ENCODE peak calls at places on chromosomes 4 and X, in nine cellular contexts. G is PC-9, Y is right atrium auricular region, I is left ventricle myocardium inferior, C is mesendoderm, M is uterus, D is psoas muscle, J is MM.1S, W is right lobe of liver. B is an unnamed sample.

GRCh38 chrX:128698528-128698927 is 646.3 kb upstream of the ACTRT1 start:
- DNase-seq in G (no peak), Y (no peak), I (no peak), C (peak), M (no peak), D (no peak), J (no peak), W (no peak), B (no peak)

GRCh38 chr4:82797048-82797590 is 1.5 kb downstream of the SCD5 start:
- DNase-seq in G (peak), Y (peak), I (no peak), C (no peak), M (no peak), D (no peak), J (no peak), W (no peak), B (peak)

GRCh38 chr4:89284828-89285227 is 22.8 kb downstream of the GPRIN3 start:
- DNase-seq in G (no peak), Y (no peak), I (no peak), C (peak), M (no peak), D (no peak), J (no peak), W (no peak), B (no peak)

GRCh38 chr4:6910340-6910959 is 824 bp downstream of the TBC1D14 start:
- DNase-seq in G (no peak), Y (no peak), I (no peak), C (peak), M (no peak), D (no peak), J (no peak), W (peak), B (no peak)

GRCh38 chrX:1485033-1485432 is 32.3 kb upstream of the ASMTL start:
- DNase-seq in G (no peak), Y (no peak), I (no peak), C (no peak), M (no peak), D (no peak), J (no peak), W (no peak), B (no peak)

GRCh38 chrX:72308566-72309296 is 3.0 kb upstream of the CITED1 start:
- DNase-seq in G (peak), Y (no peak), I (peak), C (peak), M (peak), D (peak), J (peak), W (peak), B (peak)

GRCh38 chr4:95293014-95293413 is 255.8 kb downstream of the UNC5C start:
- DNase-seq in G (no peak), Y (no peak), I (no peak), C (no peak), M (no peak), D (no peak), J (peak), W (no peak), B (no peak)

GRCh38 chr4:3017504-3017903 is 54.1 kb downstream of the GRK4 start:
- DNase-seq in G (no peak), Y (no peak), I (no peak), C (no peak), M (no peak), D (no peak), J (no peak), W (no peak), B (no peak)

GRCh38 chr4:20109395-20109794 is 142.3 kb upstream of the SLIT2 start:
- DNase-seq in G (no peak), Y (no peak), I (no peak), C (no peak), M (no peak), D (no peak), J (no peak), W (no peak), B (no peak)

GRCh38 chr4:123093247-123093646 is 170.8 kb upstream of the NUDT6 start:
- DNase-seq in G (no peak), Y (no peak), I (no peak), C (peak), M (no peak), D (no peak), J (no peak), W (no peak), B (no peak)

GRCh38 chr4:172207258-172207657 is 394.1 kb downstream of the GALNTL6 start:
- DNase-seq in G (no peak), Y (no peak), I (no peak), C (no peak), M (no peak), D (no peak), J (no peak), W (no peak), B (no peak)

GRCh38 chr4:65834707-65835106 is 164.4 kb upstream of the EPHA5 start:
- DNase-seq in G (no peak), Y (no peak), I (no peak), C (no peak), M (no peak), D (no peak), J (no peak), W (no peak), B (no peak)
- H3K27ac ChIP-seq in G (no peak), Y (no peak), I (no peak), C (no peak), M (no peak), D (no peak), J (no peak), W (no peak), B (no peak)

GRCh38 chr4:150801833-150802232 is 213.3 kb downstream of the LRBA start:
- DNase-seq in G (no peak), Y (no peak), I (no peak), C (no peak), M (no peak), D (no peak), J (no peak), W (no peak), B (no peak)

GRCh38 chr4:150805183-150806025 is 209.7 kb downstream of the LRBA start:
- DNase-seq in G (no peak), Y (no peak), I (no peak), C (peak), M (no peak), D (no peak), J (no peak), W (no peak), B (no peak)
- H3K27ac ChIP-seq in G (no peak), Y (no peak), I (no peak), C (no peak), M (no peak), D (no peak), J (no peak), W (no peak), B (no peak)

GRCh38 chrX:75649829-75650228 is 127.0 kb upstream of the ZDHHC15 start:
- DNase-seq in G (no peak), Y (no peak), I (no peak), C (no peak), M (no peak), D (no peak), J (no peak), W (no peak), B (no peak)

GRCh38 chrX:75655627-75656026 is 129.4 kb downstream of the MAGEE2 start:
- DNase-seq in G (no peak), Y (no peak), I (no peak), C (peak), M (no peak), D (no peak), J (no peak), W (no peak), B (no peak)
- H3K27ac ChIP-seq in G (no peak), Y (no peak), I (no peak), C (no peak), M (no peak), D (no peak), J (no peak), W (no peak), B (no peak)

GRCh38 chr4:186806679-186807078 is 83.0 kb upstream of the FAT1 start:
- DNase-seq in G (no peak), Y (no peak), I (no peak), C (no peak), M (no peak), D (no peak), J (no peak), W (no peak), B (no peak)
- H3K27ac ChIP-seq in G (no peak), Y (no peak), I (no peak), C (no peak), M (peak), D (no peak), J (no peak), W (peak), B (no peak)

GRCh38 chr4:86940920-86941460 is 6.2 kb downstream of the AFF1 start:
- DNase-seq in G (no peak), Y (no peak), I (no peak), C (no peak), M (no peak), D (no peak), J (no peak), W (no peak), B (no peak)
- H3K27ac ChIP-seq in G (no peak), Y (no peak), I (no peak), C (no peak), M (no peak), D (peak), J (peak), W (no peak), B (no peak)

GRCh38 chr4:185115827-185116232 is 27.2 kb upstream of the SLC25A4 start:
- DNase-seq in G (no peak), Y (peak), I (peak), C (peak), M (peak), D (peak), J (no peak), W (peak), B (no peak)
- H3K27ac ChIP-seq in G (no peak), Y (peak), I (peak), C (no peak), M (peak), D (peak), J (no peak), W (peak), B (no peak)

GRCh38 chr4:168688584-168688983 is 191.7 kb downstream of the PALLD start:
- DNase-seq in G (no peak), Y (no peak), I (no peak), C (no peak), M (no peak), D (no peak), J (no peak), W (no peak), B (no peak)
- H3K27ac ChIP-seq in G (no peak), Y (no peak), I (peak), C (no peak), M (peak), D (no peak), J (no peak), W (no peak), B (no peak)